ENCODE peak calls at places on chromosomes 12 and 14, in six cellular contexts. W is CD8-positive, alpha-beta T cell; Z is lower lobe of right lung; J is CD8-positive, alpha-beta memory T cell; O is CD4-positive, alpha-beta memory T cell; M is fibroblast of lung. P is an unnamed sample. For H3K27me3, the result is how much of the 10 kb centered on the place peaks cover.

GRCh38 chr12:132352896-132353800 is 23.8 kb upstream of the GALNT9 start:
- DNase-seq in M (no peak), J (no peak), W (no peak), Z (peak), O (no peak), P (no peak)

GRCh38 chr14:39015964-39016577 is 87.0 kb downstream of the SEC23A start:
- DNase-seq in W (no peak), M (peak), J (no peak), O (no peak), Z (no peak), P (no peak)

GRCh38 chr14:97290977-97291376 is 493.8 kb downstream of the VRK1 start:
- DNase-seq in W (no peak), Z (no peak), J (no peak), O (no peak), M (peak), P (no peak)

GRCh38 chr14:95026851-95027463 is 130.4 kb downstream of the DICER1 start:
- DNase-seq in M (no peak), O (no peak), Z (no peak), J (no peak), W (no peak), P (no peak)

GRCh38 chr12:47734725-47735480 is 9.6 kb upstream of the ENDOU start:
- DNase-seq in Z (no peak), O (no peak), W (no peak), M (no peak), J (no peak), P (no peak)

GRCh38 chr14:22434901-22435565 is 154.0 kb downstream of the DAD1 start:
- DNase-seq in J (no peak), O (no peak), W (no peak), M (no peak), Z (no peak), P (no peak)

GRCh38 chr12:122021193-122021821 is 377 bp upstream of the BCL7A start:
- DNase-seq in M (no peak), W (no peak), O (no peak), Z (no peak), J (no peak), P (no peak)

GRCh38 chr14:24913746-24914145 is 136.2 kb downstream of the STXBP6 start:
- DNase-seq in M (no peak), Z (no peak), O (no peak), J (no peak), W (no peak), P (no peak)

GRCh38 chr14:73457050-73457934 is 1.1 kb downstream of the NUMB start:
- DNase-seq in W (no peak), O (peak), Z (peak), J (no peak), M (peak), P (no peak)

GRCh38 chr12:68483592-68484373 is 126.9 kb upstream of the RAP1B start:
- DNase-seq in Z (no peak), W (no peak), M (peak), J (no peak), O (no peak), P (no peak)

GRCh38 chr12:54526800-54527630 is 22.4 kb upstream of the PDE1B start:
- DNase-seq in M (peak), Z (no peak), O (peak), W (no peak), J (no peak), P (no peak)

GRCh38 chr14:89347885-89348284 is 69.1 kb downstream of the FOXN3 start:
- DNase-seq in W (no peak), O (no peak), J (no peak), Z (no peak), M (no peak), P (no peak)

GRCh38 chr14:58238252-58239247 is 6.1 kb upstream of the PSMA3 start:
- DNase-seq in M (peak), Z (no peak), J (no peak), W (no peak), O (peak), P (peak)

GRCh38 chr14:73786942-73787759 is 64.5 kb upstream of the PTGR2 start:
- DNase-seq in O (peak), M (peak), J (peak), Z (peak), W (peak), P (no peak)

GRCh38 chr12:48489012-48489411 is 6.7 kb downstream of the C12orf54 start:
- DNase-seq in O (no peak), W (no peak), J (no peak), M (peak), Z (no peak), P (peak)

GRCh38 chr12:2264622-2265306 is 212.0 kb downstream of the CACNA1C start:
- DNase-seq in O (no peak), Z (no peak), M (peak), W (no peak), J (no peak), P (peak)

GRCh38 chr12:124713436-124714082 is 146.1 kb upstream of the NCOR2 start:
- DNase-seq in M (peak), O (peak), J (peak), Z (no peak), W (no peak), P (no peak)

GRCh38 chr14:100096656-100097055 is 31.4 kb downstream of the EVL start:
- DNase-seq in M (peak), J (no peak), Z (no peak), W (no peak), O (no peak), P (no peak)

GRCh38 chr14:74785056-74785613 is 22.0 kb downstream of the YLPM1 start:
- DNase-seq in M (no peak), J (no peak), W (no peak), O (no peak), Z (no peak), P (no peak)

GRCh38 chr12:84911331-84912190 is 1.0 kb downstream of the SLC6A15 start:
- DNase-seq in W (no peak), O (no peak), Z (no peak), M (peak), J (no peak), P (no peak)

GRCh38 chr12:5083955-5084849 is 40.5 kb downstream of the KCNA5 start:
- DNase-seq in O (peak), J (no peak), Z (no peak), M (peak), W (no peak), P (no peak)

GRCh38 chr12:129776977-129777667 is 126.7 kb downstream of the TMEM132D start:
- DNase-seq in W (no peak), Z (no peak), O (no peak), J (no peak), M (peak), P (no peak)

GRCh38 chr12:52254965-52255751 is 19.3 kb upstream of the KRT86 start:
- DNase-seq in O (no peak), W (no peak), J (no peak), Z (peak), M (no peak), P (no peak)

GRCh38 chr12:52251367-52252055 is 18.5 kb downstream of the KRT7 start:
- DNase-seq in M (no peak), O (no peak), Z (no peak), W (no peak), J (no peak), P (no peak)

GRCh38 chr12:52254180-52254964 is 20.1 kb upstream of the KRT86 start:
- DNase-seq in J (no peak), M (no peak), Z (peak), O (no peak), W (no peak), P (no peak)

GRCh38 chr12:52253391-52254179 is 20.5 kb downstream of the KRT7 start:
- DNase-seq in W (no peak), M (no peak), O (no peak), Z (peak), J (no peak), P (no peak)

GRCh38 chr12:52252728-52253328 is 19.8 kb downstream of the KRT7 start:
- DNase-seq in O (no peak), W (no peak), J (no peak), M (no peak), Z (peak), P (no peak)
- H3K27me3 ChIP-seq in O (under half), W (under half), J (under half), M (under half), Z (under half), P (under half)

GRCh38 chr12:60148831-60149230 is 553.0 kb downstream of the SLC16A7 start:
- DNase-seq in W (no peak), O (no peak), M (peak), J (no peak), Z (no peak), P (peak)
- H3K27ac ChIP-seq in W (no peak), O (no peak), M (peak), J (no peak), Z (no peak), P (no peak)

DNA sequence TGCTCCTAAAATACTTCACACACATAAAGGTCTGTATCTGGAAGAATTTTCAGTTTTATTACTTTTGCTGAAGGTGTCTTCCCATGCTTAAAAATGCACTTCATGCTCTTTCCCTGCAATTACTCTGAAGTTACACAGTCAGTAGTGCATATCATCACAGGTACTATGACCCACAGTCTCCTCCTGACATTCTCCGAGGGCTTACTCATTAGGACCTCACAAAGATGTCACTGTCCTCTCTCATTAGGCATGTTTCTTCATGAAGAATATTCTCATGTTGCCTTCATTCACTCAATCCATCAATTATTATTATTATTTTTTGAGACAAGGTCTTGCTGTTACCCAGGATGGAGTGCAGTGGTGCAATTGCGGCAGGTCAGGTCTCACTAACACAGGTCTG is 119.6 kb upstream of the WSCD2 start:
- DNase-seq in Z (no peak), O (no peak), W (no peak), J (no peak), M (no peak), P (no peak)
- H3K27me3 ChIP-seq in Z (under half), O (under half), W (under half), J (under half), M (under half), P (under half)

DNA sequence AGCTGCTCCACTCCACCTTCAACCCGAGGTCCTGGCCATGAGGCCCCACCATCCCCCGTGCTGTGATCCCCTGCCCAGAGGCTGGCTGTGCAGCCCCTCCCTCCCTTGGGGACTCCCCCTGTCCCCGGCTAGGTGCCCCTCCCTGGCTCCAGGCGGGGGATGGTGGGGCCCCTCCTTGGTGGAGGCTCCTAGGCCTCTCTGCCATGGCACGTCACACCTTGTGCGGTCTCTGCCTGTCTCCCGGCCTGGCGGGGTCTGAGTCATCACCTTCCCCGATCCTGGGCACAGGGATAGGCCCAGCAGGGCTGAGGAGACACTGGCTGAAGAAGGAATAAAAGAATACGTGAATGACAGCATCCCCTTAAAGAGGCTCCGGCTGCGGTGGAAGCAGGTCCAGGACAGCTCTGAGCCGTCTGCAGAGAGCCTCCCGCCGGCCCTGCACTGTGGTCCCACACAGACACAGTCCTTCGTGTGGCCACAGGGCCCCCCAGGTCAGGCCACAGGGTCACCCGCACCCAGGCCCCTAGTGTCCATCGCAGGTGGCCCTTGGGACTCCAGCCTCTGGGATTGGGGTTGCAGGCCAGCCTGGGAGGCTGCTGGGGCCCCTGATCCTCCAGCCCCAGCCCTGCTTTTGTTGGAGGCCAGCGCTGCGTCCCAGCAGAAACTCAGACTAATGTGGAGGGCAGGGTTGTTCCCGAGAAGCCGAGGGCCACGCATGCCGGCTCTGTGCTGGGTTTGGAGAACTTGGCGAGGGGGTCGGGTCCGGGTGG is 43.6 kb downstream of the KIF26A start:
- DNase-seq in J (no peak), O (no peak), W (no peak), M (no peak), Z (no peak), P (no peak)
- H3K27ac ChIP-seq in J (no peak), O (no peak), W (no peak), M (no peak), Z (no peak), P (no peak)

P was measured in AG04450.